ENCODE peak calls at places on chromosomes 7 and 10, in six cellular contexts. R, K, L, Z, Q and V are unnamed samples.

GRCh38 chr7:120272261-120272895 is 597 bp upstream of the KCND2 start:
- DNase-seq in R (peak), K (peak), L (no peak), Z (no peak), Q (no peak), V (no peak)

GRCh38 chr7:18455644-18456043 is 39.9 kb upstream of the HDAC9 start:
- DNase-seq in R (no peak), K (no peak), L (no peak), Z (no peak), Q (no peak), V (no peak)

GRCh38 chr7:5598261-5598761 is 174.7 kb upstream of the TNRC18 start:
- DNase-seq in R (no peak), K (no peak), L (no peak), Z (no peak), Q (no peak), V (no peak)

GRCh38 chr7:142581341-142581740 is 167.9 kb upstream of the PRSS1 start:
- DNase-seq in R (no peak), K (peak), L (no peak), Z (no peak), Q (no peak), V (no peak)

GRCh38 chr10:13337128-13337826 is 10.8 kb downstream of the SEPHS1 start:
- DNase-seq in R (no peak), K (no peak), L (no peak), Z (no peak), Q (no peak), V (no peak)

GRCh38 chr7:31875424-31875823 is 188.4 kb downstream of the PPP1R17 start:
- DNase-seq in R (no peak), K (peak), L (no peak), Z (no peak), Q (no peak), V (no peak)

GRCh38 chr7:77687747-77688144 is 8.5 kb upstream of the RSBN1L start:
- DNase-seq in R (no peak), K (no peak), L (no peak), Z (no peak), Q (no peak), V (no peak)

GRCh38 chr10:52359466-52359865 is 45.4 kb downstream of the DKK1 start:
- DNase-seq in R (no peak), K (no peak), L (no peak), Z (no peak), Q (no peak), V (no peak)

GRCh38 chr10:121288011-121288410 is 310.2 kb downstream of the FGFR2 start:
- DNase-seq in R (no peak), K (no peak), L (no peak), Z (no peak), Q (no peak), V (no peak)

GRCh38 chr10:86646532-86646931 is 7.8 kb upstream of the OPN4 start:
- DNase-seq in R (no peak), K (no peak), L (no peak), Z (no peak), Q (no peak), V (no peak)

GRCh38 chr7:114818501-114818900 is 103.4 kb upstream of the MDFIC start:
- DNase-seq in R (peak), K (peak), L (no peak), Z (no peak), Q (no peak), V (no peak)

GRCh38 chr10:90871279-90871760 is 454 bp upstream of the RPP30 start:
- DNase-seq in R (peak), K (no peak), L (no peak), Z (peak), Q (no peak), V (peak)

GRCh38 chr7:90876701-90877100 is 280.6 kb downstream of the CDK14 start:
- DNase-seq in R (no peak), K (no peak), L (no peak), Z (no peak), Q (no peak), V (no peak)

GRCh38 chr7:158740013-158740656 is 35.5 kb upstream of the NCAPG2 start:
- DNase-seq in R (peak), K (peak), L (no peak), Z (peak), Q (no peak), V (no peak)

GRCh38 chr7:42624471-42624870 is 287.4 kb downstream of the C7orf25 start:
- DNase-seq in R (no peak), K (peak), L (no peak), Z (no peak), Q (no peak), V (no peak)

GRCh38 chr7:27723086-27723485 is 16.9 kb upstream of the TAX1BP1 start:
- DNase-seq in R (no peak), K (peak), L (no peak), Z (no peak), Q (no peak), V (no peak)

GRCh38 chr10:62063795-62064472 is 162.4 kb downstream of the ARID5B start:
- DNase-seq in R (no peak), K (no peak), L (no peak), Z (no peak), Q (no peak), V (no peak)

GRCh38 chr10:30816144-30816811 is 186.7 kb upstream of the LYZL2 start:
- DNase-seq in R (no peak), K (no peak), L (no peak), Z (no peak), Q (no peak), V (no peak)

GRCh38 chr10:78761241-78761825 is 307.4 kb upstream of the ZMIZ1 start:
- DNase-seq in R (no peak), K (no peak), L (peak), Z (no peak), Q (no peak), V (no peak)

GRCh38 chr7:156464339-156464738 is 176.2 kb upstream of the RNF32 start:
- DNase-seq in R (no peak), K (no peak), L (no peak), Z (no peak), Q (no peak), V (no peak)

GRCh38 chr7:2272031-2272430 is 30.0 kb downstream of the NUDT1 start:
- DNase-seq in R (no peak), K (no peak), L (no peak), Z (no peak), Q (no peak), V (no peak)

GRCh38 chr10:102744374-102745051 is 765 bp downstream of the WBP1L start:
- DNase-seq in R (no peak), K (no peak), L (no peak), Z (no peak), Q (no peak), V (no peak)

GRCh38 chr7:100929811-100930174 is 19.5 kb upstream of the MUC3A start:
- DNase-seq in R (no peak), K (no peak), L (no peak), Z (no peak), Q (no peak), V (no peak)

GRCh38 chr10:29756476-29756875 is 121.7 kb upstream of the SVIL start:
- DNase-seq in R (no peak), K (no peak), L (no peak), Z (no peak), Q (no peak), V (no peak)

GRCh38 chr7:103132995-103133688 is 15.8 kb downstream of the NAPEPLD start:
- DNase-seq in R (no peak), K (no peak), L (no peak), Z (no peak), Q (no peak), V (no peak)

GRCh38 chr10:53601260-53601875 is 828.8 kb upstream of the MBL2 start:
- DNase-seq in R (no peak), K (peak), L (no peak), Z (no peak), Q (no peak), V (no peak)

GRCh38 chr7:151731022-151731441 is 145.9 kb downstream of the PRKAG2 start:
- DNase-seq in R (no peak), K (no peak), L (no peak), Z (no peak), Q (no peak), V (no peak)

GRCh38 chr7:11786186-11786585 is 45.8 kb downstream of the THSD7A start:
- DNase-seq in R (no peak), K (peak), L (no peak), Z (no peak), Q (no peak), V (no peak)

GRCh38 chr10:129773359-129773990 is 190.6 kb downstream of the EBF3 start:
- DNase-seq in R (no peak), K (no peak), L (no peak), Z (no peak), Q (no peak), V (no peak)

GRCh38 chr7:124201768-124202349 is 169.0 kb upstream of the TMEM229A start:
- DNase-seq in R (no peak), K (no peak), L (no peak), Z (no peak), Q (no peak), V (no peak)

GRCh38 chr10:122051609-122052385 is 62.8 kb downstream of the TACC2 start:
- DNase-seq in R (peak), K (peak), L (no peak), Z (peak), Q (no peak), V (no peak)

GRCh38 chr10:17219024-17219423 is 9.0 kb upstream of the VIM start:
- DNase-seq in R (no peak), K (no peak), L (no peak), Z (no peak), Q (no peak), V (no peak)

GRCh38 chr10:17222329-17222728 is 5.7 kb upstream of the VIM start:
- DNase-seq in R (no peak), K (no peak), L (no peak), Z (no peak), Q (no peak), V (no peak)

GRCh38 chr10:17217661-17218306 is 10.3 kb upstream of the VIM start:
- DNase-seq in R (peak), K (no peak), L (no peak), Z (no peak), Q (no peak), V (no peak)

GRCh38 chr10:17216901-17217395 is 11.1 kb upstream of the VIM start:
- DNase-seq in R (peak), K (no peak), L (no peak), Z (no peak), Q (no peak), V (no peak)

GRCh38 chr10:17220652-17221100 is 7.4 kb upstream of the VIM start:
- DNase-seq in R (no peak), K (peak), L (no peak), Z (no peak), Q (no peak), V (no peak)
- H3K27ac ChIP-seq in R (no peak), K (no peak), L (no peak), Z (no peak), Q (no peak), V (no peak)

GRCh38 chr7:102115931-102116330 is 170.7 kb upstream of the SH2B2 start:
- DNase-seq in R (no peak), K (no peak), L (no peak), Z (no peak), Q (no peak), V (no peak)

GRCh38 chr7:102119213-102119651 is 167.4 kb upstream of the SH2B2 start:
- DNase-seq in R (no peak), K (no peak), L (no peak), Z (no peak), Q (no peak), V (no peak)

GRCh38 chr7:102119925-102120324 is 166.7 kb upstream of the SH2B2 start:
- DNase-seq in R (no peak), K (no peak), L (no peak), Z (no peak), Q (no peak), V (no peak)

GRCh38 chr7:102115181-102115580 is 171.5 kb upstream of the SH2B2 start:
- DNase-seq in R (no peak), K (no peak), L (no peak), Z (no peak), Q (no peak), V (no peak)

GRCh38 chr7:102117743-102118142 is 168.9 kb upstream of the SH2B2 start:
- DNase-seq in R (peak), K (no peak), L (no peak), Z (no peak), Q (no peak), V (no peak)
- H3K27ac ChIP-seq in R (peak), K (no peak), L (no peak), Z (no peak), Q (no peak), V (no peak)

DNA sequence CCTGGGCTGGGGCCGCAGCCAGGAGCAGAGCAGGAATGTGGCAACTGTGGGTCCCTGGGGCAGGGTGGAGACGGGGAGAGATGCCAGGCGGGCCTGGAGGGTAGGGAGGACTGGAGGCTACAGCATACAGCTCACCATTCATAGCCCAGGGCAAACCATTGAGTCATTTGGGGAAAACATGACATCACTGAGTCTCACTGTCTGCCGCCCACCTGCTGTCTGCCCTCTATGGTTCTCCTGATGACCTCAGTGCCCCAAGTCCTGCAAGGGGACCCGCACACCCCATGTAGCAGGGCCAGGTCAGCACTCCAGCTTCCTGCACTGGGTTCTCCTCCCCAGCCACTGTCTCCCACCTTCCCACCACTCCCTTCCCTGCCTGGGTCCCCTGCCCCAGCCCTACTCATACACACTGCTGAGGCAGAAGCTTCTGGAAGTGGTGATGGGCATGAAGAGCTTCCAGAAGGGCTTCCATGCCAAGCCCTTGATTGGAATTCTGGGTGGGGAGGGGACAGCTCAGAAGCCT is 10.4 kb downstream of the CHST3 start:
- DNase-seq in R (peak), K (peak), L (no peak), Z (no peak), Q (no peak), V (no peak)
- H3K27ac ChIP-seq in R (no peak), K (peak), L (no peak), Z (peak), Q (peak), V (no peak)

GRCh38 chr10:95275726-95276366 is 15.0 kb downstream of the PDLIM1 start:
- DNase-seq in R (no peak), K (no peak), L (no peak), Z (no peak), Q (no peak), V (no peak)

GRCh38 chr10:95277201-95277570 is 13.6 kb downstream of the PDLIM1 start:
- DNase-seq in R (no peak), K (no peak), L (no peak), Z (no peak), Q (no peak), V (no peak)

GRCh38 chr10:95278061-95278988 is 12.5 kb downstream of the PDLIM1 start:
- DNase-seq in R (peak), K (no peak), L (no peak), Z (no peak), Q (no peak), V (no peak)

GRCh38 chr10:95277614-95278013 is 13.2 kb downstream of the PDLIM1 start:
- DNase-seq in R (no peak), K (no peak), L (no peak), Z (no peak), Q (no peak), V (no peak)

DNA sequence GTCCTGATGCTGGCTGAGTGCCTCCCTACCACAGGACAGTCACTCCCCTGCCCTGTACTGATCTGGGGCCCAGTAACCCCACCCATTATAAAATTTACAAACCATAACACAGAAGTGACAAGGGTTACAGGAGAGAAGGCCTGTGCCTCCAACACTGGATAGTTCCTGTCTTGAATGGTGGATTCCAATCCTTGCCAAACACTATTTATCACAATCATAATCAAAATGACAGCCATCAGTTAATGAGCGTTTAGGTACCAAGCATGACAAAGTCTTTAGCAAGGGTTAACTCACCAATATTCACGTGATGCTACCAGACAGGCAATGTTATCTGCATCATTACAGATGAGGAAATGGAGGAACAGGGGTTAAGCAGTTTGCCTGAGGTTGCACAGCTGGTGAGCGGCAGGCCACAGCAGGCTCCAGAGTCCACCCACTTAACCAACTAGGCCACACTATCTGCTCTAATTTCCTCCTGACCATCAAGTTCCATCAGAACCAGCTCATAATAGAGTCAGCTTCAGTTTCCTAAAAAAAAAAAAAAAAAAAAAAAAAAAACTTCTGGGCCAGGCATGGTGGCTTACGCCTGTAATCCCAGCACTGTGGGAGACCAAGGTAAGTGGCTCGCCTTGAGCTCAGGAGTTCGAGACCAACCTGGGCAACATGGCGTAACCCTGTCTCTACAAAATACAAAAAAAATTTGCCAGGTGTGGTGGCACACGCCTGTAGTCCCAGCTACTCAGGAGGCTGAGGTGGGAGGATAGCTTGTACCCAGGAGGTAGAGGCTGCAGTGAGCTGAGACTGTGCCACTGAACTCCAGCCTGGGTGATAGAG is 14.2 kb downstream of the PDLIM1 start:
- DNase-seq in R (no peak), K (no peak), L (no peak), Z (peak), Q (no peak), V (no peak)
- H3K27ac ChIP-seq in R (no peak), K (no peak), L (peak), Z (peak), Q (peak), V (no peak)

DNA sequence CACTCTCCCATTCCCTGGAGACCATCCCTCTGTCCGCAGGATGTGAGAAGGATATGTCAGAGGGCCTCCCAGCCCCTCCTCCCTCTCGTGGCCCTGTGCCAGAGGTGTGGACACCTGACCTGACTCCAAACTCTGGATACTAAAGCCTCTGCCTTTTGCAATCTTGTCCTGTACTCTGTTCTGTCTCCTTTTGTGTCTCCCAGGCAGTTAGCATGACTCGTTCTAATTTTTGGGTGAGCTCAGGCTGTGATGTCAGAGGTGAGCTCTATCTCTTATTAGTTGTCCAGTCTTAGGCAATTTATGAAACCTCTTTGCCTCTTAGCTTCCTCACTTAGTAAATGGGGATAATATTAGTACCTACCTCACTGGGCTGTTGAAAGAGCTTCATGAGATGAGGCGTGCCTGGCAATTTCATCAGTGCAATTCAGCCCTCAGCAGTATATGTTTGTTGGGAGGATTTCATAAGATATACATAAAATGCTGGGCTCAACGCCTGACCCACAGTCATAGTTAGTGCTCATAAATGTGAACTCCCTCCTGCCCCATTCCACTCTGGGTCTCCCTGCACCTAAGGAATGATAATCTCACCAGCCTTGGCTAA is 10.9 kb downstream of the MARVELD1 start:
- DNase-seq in R (no peak), K (no peak), L (peak), Z (peak), Q (no peak), V (no peak)
- H3K27ac ChIP-seq in R (no peak), K (no peak), L (no peak), Z (peak), Q (no peak), V (no peak)

GRCh38 chr7:38300175-38300574 is 26.7 kb upstream of the TARP start:
- DNase-seq in R (no peak), K (no peak), L (no peak), Z (no peak), Q (no peak), V (no peak)
- H3K27ac ChIP-seq in R (no peak), K (no peak), L (no peak), Z (no peak), Q (no peak), V (peak)

DNA sequence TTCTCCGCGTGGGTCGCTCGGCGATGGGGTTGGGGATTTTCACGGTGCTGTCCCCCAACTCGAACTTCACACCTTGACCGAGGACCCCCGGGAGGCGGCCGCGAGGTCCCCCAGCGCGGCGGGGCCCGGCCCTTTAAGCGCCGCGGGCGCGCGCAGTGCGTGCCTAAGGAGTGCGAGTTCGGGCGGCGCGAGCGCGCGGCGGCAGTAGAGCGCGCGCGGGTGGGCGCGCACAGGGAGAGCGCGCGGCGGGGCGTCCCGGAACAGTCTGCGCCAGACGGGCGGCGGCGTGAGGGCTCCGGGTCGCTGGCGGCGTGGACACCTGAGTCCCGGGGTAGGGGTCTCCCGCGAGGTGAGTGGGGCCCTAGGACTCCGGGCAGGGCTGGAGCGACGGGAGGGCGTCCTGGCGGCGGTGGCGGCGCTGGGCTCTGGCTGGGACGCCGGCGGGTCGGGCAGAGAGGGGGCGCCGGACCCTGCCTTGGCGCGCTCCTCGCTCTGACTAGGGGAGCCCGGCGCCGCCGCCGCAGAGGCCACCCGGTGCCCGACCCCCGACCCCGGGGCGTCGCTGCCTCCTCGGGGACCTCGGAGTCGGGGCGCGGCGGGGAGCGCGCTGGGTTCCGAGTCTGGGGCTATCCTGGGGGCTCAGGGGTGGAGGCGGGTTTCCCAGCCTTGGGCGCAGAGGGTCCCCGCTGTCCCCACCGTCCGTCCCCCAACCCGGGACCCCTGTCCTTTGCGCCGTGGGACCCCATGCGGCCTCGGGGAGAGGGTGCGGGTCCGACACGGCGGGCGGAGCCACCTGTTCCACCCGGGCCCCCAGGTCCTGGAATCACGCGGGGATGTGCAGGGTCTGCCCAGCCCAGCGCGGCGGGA is at the start of gene PROSER2:
- DNase-seq in R (peak), K (peak), L (peak), Z (peak), Q (peak), V (no peak)
- H3K27ac ChIP-seq in R (peak), K (peak), L (peak), Z (peak), Q (peak), V (no peak)

GRCh38 chr7:150400779-150401423 is 21.8 kb downstream of the ZNF775 start:
- DNase-seq in R (no peak), K (no peak), L (no peak), Z (peak), Q (no peak), V (no peak)
- H3K27ac ChIP-seq in R (no peak), K (peak), L (no peak), Z (no peak), Q (no peak), V (no peak)

GRCh38 chr10:96233959-96234358 is 37.4 kb downstream of the BLNK start:
- DNase-seq in R (no peak), K (no peak), L (no peak), Z (no peak), Q (no peak), V (no peak)
- H3K27ac ChIP-seq in R (no peak), K (no peak), L (no peak), Z (no peak), Q (no peak), V (no peak)